ENCODE peak calls at places on chromosomes 16 and 17, in ten cellular contexts. One of them, this sample, is unnamed.
A peak's percentile ranks its signal among the peaks of the same experiment; 100 is the strongest.

GRCh38 chr17:32732296-32732642 is 144.7 kb downstream of the MYO1D start:
- DNase-seq in AG09309: no peak
- DNase-seq in fibroblast of pulmonary artery: no peak
- DNase-seq in activated CD8-positive, alpha-beta memory T cell treated with anti-CD3 and anti-CD28 coated beads for 24 hours: no peak
- DNase-seq in left ventricle myocardium inferior: no peak
- DNase-seq in NCI-H460: no peak
- DNase-seq in stimulated activated CD4-positive, alpha-beta T cell treated with anti-CD3 and anti-CD28 coated beads, Interleukin-2, amount 100 ng/mL, for 48 hours: no peak
- DNase-seq in NK-92 treated with Interleukin-12 subunit alpha and Interleukin-12 subunit beta, amount 100 ng/mL, for 24 hours: no peak
- DNase-seq in T-cell: no peak
- DNase-seq in SW480: no peak
- DNase-seq in this sample: no peak

GRCh38 chr16:69839798-69840409 is 77.8 kb downstream of the WWP2 start:
- DNase-seq in NK-92 treated with Interleukin-12 subunit alpha and Interleukin-12 subunit beta, amount 100 ng/mL, for 24 hours: no peak
- DNase-seq in NCI-H460: peak; percentile 41
- DNase-seq in T-cell: no peak
- DNase-seq in SW480: no peak
- DNase-seq in stimulated activated CD4-positive, alpha-beta T cell treated with anti-CD3 and anti-CD28 coated beads, Interleukin-2, amount 100 ng/mL, for 48 hours: no peak
- DNase-seq in left ventricle myocardium inferior: peak; percentile 45
- DNase-seq in AG09309: no peak
- DNase-seq in activated CD8-positive, alpha-beta memory T cell treated with anti-CD3 and anti-CD28 coated beads for 24 hours: no peak
- DNase-seq in fibroblast of pulmonary artery: no peak
- DNase-seq in this sample: no peak

GRCh38 chr17:81952792-81953228 is 5.8 kb upstream of the MYADML2 start:
- DNase-seq in T-cell: no peak
- DNase-seq in fibroblast of pulmonary artery: no peak
- DNase-seq in left ventricle myocardium inferior: no peak
- DNase-seq in SW480: no peak
- DNase-seq in NCI-H460: no peak
- DNase-seq in AG09309: no peak
- DNase-seq in NK-92 treated with Interleukin-12 subunit alpha and Interleukin-12 subunit beta, amount 100 ng/mL, for 24 hours: no peak
- DNase-seq in stimulated activated CD4-positive, alpha-beta T cell treated with anti-CD3 and anti-CD28 coated beads, Interleukin-2, amount 100 ng/mL, for 48 hours: no peak
- DNase-seq in activated CD8-positive, alpha-beta memory T cell treated with anti-CD3 and anti-CD28 coated beads for 24 hours: no peak
- DNase-seq in this sample: no peak

GRCh38 chr17:73835605-73836004 is 191.4 kb upstream of the SDK2 start:
- DNase-seq in fibroblast of pulmonary artery: no peak
- DNase-seq in NCI-H460: no peak
- DNase-seq in AG09309: no peak
- DNase-seq in left ventricle myocardium inferior: no peak
- DNase-seq in SW480: no peak
- DNase-seq in T-cell: no peak
- DNase-seq in NK-92 treated with Interleukin-12 subunit alpha and Interleukin-12 subunit beta, amount 100 ng/mL, for 24 hours: no peak
- DNase-seq in activated CD8-positive, alpha-beta memory T cell treated with anti-CD3 and anti-CD28 coated beads for 24 hours: no peak
- DNase-seq in stimulated activated CD4-positive, alpha-beta T cell treated with anti-CD3 and anti-CD28 coated beads, Interleukin-2, amount 100 ng/mL, for 48 hours: no peak
- DNase-seq in this sample: no peak

GRCh38 chr16:66741131-66741900 is 10.1 kb downstream of the DYNC1LI2 start:
- DNase-seq in AG09309: peak; percentile 71
- DNase-seq in T-cell: no peak
- DNase-seq in left ventricle myocardium inferior: peak; percentile 88
- DNase-seq in NCI-H460: peak; percentile 97
- DNase-seq in fibroblast of pulmonary artery: peak; percentile 93
- DNase-seq in SW480: peak; percentile 71
- DNase-seq in stimulated activated CD4-positive, alpha-beta T cell treated with anti-CD3 and anti-CD28 coated beads, Interleukin-2, amount 100 ng/mL, for 48 hours: no peak
- DNase-seq in NK-92 treated with Interleukin-12 subunit alpha and Interleukin-12 subunit beta, amount 100 ng/mL, for 24 hours: no peak
- DNase-seq in activated CD8-positive, alpha-beta memory T cell treated with anti-CD3 and anti-CD28 coated beads for 24 hours: no peak
- DNase-seq in this sample: peak; percentile 93

GRCh38 chr17:49069585-49070273 is 62.8 kb upstream of the B4GALNT2 start:
- DNase-seq in left ventricle myocardium inferior: no peak
- DNase-seq in T-cell: no peak
- DNase-seq in NK-92 treated with Interleukin-12 subunit alpha and Interleukin-12 subunit beta, amount 100 ng/mL, for 24 hours: no peak
- DNase-seq in AG09309: no peak
- DNase-seq in NCI-H460: no peak
- DNase-seq in stimulated activated CD4-positive, alpha-beta T cell treated with anti-CD3 and anti-CD28 coated beads, Interleukin-2, amount 100 ng/mL, for 48 hours: no peak
- DNase-seq in SW480: no peak
- DNase-seq in activated CD8-positive, alpha-beta memory T cell treated with anti-CD3 and anti-CD28 coated beads for 24 hours: no peak
- DNase-seq in fibroblast of pulmonary artery: peak; percentile 29
- DNase-seq in this sample: no peak

GRCh38 chr16:10988164-10988803 is 43.9 kb downstream of the CLEC16A start:
- DNase-seq in NCI-H460: no peak
- DNase-seq in SW480: no peak
- DNase-seq in stimulated activated CD4-positive, alpha-beta T cell treated with anti-CD3 and anti-CD28 coated beads, Interleukin-2, amount 100 ng/mL, for 48 hours: peak; percentile 81
- DNase-seq in left ventricle myocardium inferior: no peak
- DNase-seq in fibroblast of pulmonary artery: no peak
- DNase-seq in NK-92 treated with Interleukin-12 subunit alpha and Interleukin-12 subunit beta, amount 100 ng/mL, for 24 hours: no peak
- DNase-seq in T-cell: no peak
- DNase-seq in activated CD8-positive, alpha-beta memory T cell treated with anti-CD3 and anti-CD28 coated beads for 24 hours: peak; percentile 82
- DNase-seq in AG09309: no peak
- DNase-seq in this sample: no peak

GRCh38 chr17:79938696-79939435 is 96.8 kb downstream of the TBC1D16 start:
- DNase-seq in activated CD8-positive, alpha-beta memory T cell treated with anti-CD3 and anti-CD28 coated beads for 24 hours: no peak
- DNase-seq in NK-92 treated with Interleukin-12 subunit alpha and Interleukin-12 subunit beta, amount 100 ng/mL, for 24 hours: no peak
- DNase-seq in T-cell: no peak
- DNase-seq in NCI-H460: no peak
- DNase-seq in fibroblast of pulmonary artery: no peak
- DNase-seq in SW480: no peak
- DNase-seq in stimulated activated CD4-positive, alpha-beta T cell treated with anti-CD3 and anti-CD28 coated beads, Interleukin-2, amount 100 ng/mL, for 48 hours: no peak
- DNase-seq in AG09309: no peak
- DNase-seq in left ventricle myocardium inferior: no peak
- DNase-seq in this sample: no peak

GRCh38 chr16:58491-59439 is 5.1 kb downstream of the SNRNP25 start:
- DNase-seq in stimulated activated CD4-positive, alpha-beta T cell treated with anti-CD3 and anti-CD28 coated beads, Interleukin-2, amount 100 ng/mL, for 48 hours: no peak
- DNase-seq in left ventricle myocardium inferior: no peak
- DNase-seq in NK-92 treated with Interleukin-12 subunit alpha and Interleukin-12 subunit beta, amount 100 ng/mL, for 24 hours: no peak
- DNase-seq in NCI-H460: no peak
- DNase-seq in SW480: no peak
- DNase-seq in AG09309: no peak
- DNase-seq in activated CD8-positive, alpha-beta memory T cell treated with anti-CD3 and anti-CD28 coated beads for 24 hours: no peak
- DNase-seq in fibroblast of pulmonary artery: no peak
- DNase-seq in T-cell: no peak
- DNase-seq in this sample: no peak

GRCh38 chr17:48608921-48609505 is 1.8 kb downstream of the HOXB7 start:
- DNase-seq in NCI-H460: no peak
- DNase-seq in fibroblast of pulmonary artery: no peak
- DNase-seq in SW480: peak; percentile 40
- DNase-seq in NK-92 treated with Interleukin-12 subunit alpha and Interleukin-12 subunit beta, amount 100 ng/mL, for 24 hours: no peak
- DNase-seq in activated CD8-positive, alpha-beta memory T cell treated with anti-CD3 and anti-CD28 coated beads for 24 hours: no peak
- DNase-seq in AG09309: no peak
- DNase-seq in T-cell: no peak
- DNase-seq in stimulated activated CD4-positive, alpha-beta T cell treated with anti-CD3 and anti-CD28 coated beads, Interleukin-2, amount 100 ng/mL, for 48 hours: no peak
- DNase-seq in left ventricle myocardium inferior: no peak
- DNase-seq in this sample: no peak

GRCh38 chr17:82053130-82053529 is 1.4 kb downstream of the GPS1 start:
- DNase-seq in T-cell: no peak
- DNase-seq in SW480: no peak
- DNase-seq in AG09309: no peak
- DNase-seq in activated CD8-positive, alpha-beta memory T cell treated with anti-CD3 and anti-CD28 coated beads for 24 hours: peak; percentile 52
- DNase-seq in fibroblast of pulmonary artery: no peak
- DNase-seq in stimulated activated CD4-positive, alpha-beta T cell treated with anti-CD3 and anti-CD28 coated beads, Interleukin-2, amount 100 ng/mL, for 48 hours: no peak
- DNase-seq in NK-92 treated with Interleukin-12 subunit alpha and Interleukin-12 subunit beta, amount 100 ng/mL, for 24 hours: no peak
- DNase-seq in NCI-H460: no peak
- DNase-seq in left ventricle myocardium inferior: no peak
- DNase-seq in this sample: no peak

GRCh38 chr17:1648582-1649115 is 1.0 kb downstream of the RILP start:
- DNase-seq in NCI-H460: peak; percentile 94
- DNase-seq in SW480: peak; percentile 85
- DNase-seq in T-cell: peak; percentile 87
- DNase-seq in stimulated activated CD4-positive, alpha-beta T cell treated with anti-CD3 and anti-CD28 coated beads, Interleukin-2, amount 100 ng/mL, for 48 hours: peak; percentile 91
- DNase-seq in left ventricle myocardium inferior: peak; percentile 95
- DNase-seq in activated CD8-positive, alpha-beta memory T cell treated with anti-CD3 and anti-CD28 coated beads for 24 hours: no peak
- DNase-seq in fibroblast of pulmonary artery: peak; percentile 98
- DNase-seq in AG09309: peak; percentile 80
- DNase-seq in NK-92 treated with Interleukin-12 subunit alpha and Interleukin-12 subunit beta, amount 100 ng/mL, for 24 hours: no peak
- DNase-seq in this sample: peak; percentile 92

GRCh38 chr16:1979271-1980025 is 1.8 kb downstream of the NOXO1 start:
- DNase-seq in SW480: peak; percentile 86
- DNase-seq in fibroblast of pulmonary artery: no peak
- DNase-seq in AG09309: no peak
- DNase-seq in NCI-H460: no peak
- DNase-seq in activated CD8-positive, alpha-beta memory T cell treated with anti-CD3 and anti-CD28 coated beads for 24 hours: peak; percentile 74
- DNase-seq in stimulated activated CD4-positive, alpha-beta T cell treated with anti-CD3 and anti-CD28 coated beads, Interleukin-2, amount 100 ng/mL, for 48 hours: no peak
- DNase-seq in T-cell: no peak
- DNase-seq in NK-92 treated with Interleukin-12 subunit alpha and Interleukin-12 subunit beta, amount 100 ng/mL, for 24 hours: no peak
- DNase-seq in left ventricle myocardium inferior: no peak
- DNase-seq in this sample: no peak

GRCh38 chr17:4934173-4934979 is 2.3 kb downstream of the GP1BA start:
- DNase-seq in stimulated activated CD4-positive, alpha-beta T cell treated with anti-CD3 and anti-CD28 coated beads, Interleukin-2, amount 100 ng/mL, for 48 hours: no peak
- DNase-seq in left ventricle myocardium inferior: no peak
- DNase-seq in T-cell: no peak
- DNase-seq in NCI-H460: no peak
- DNase-seq in activated CD8-positive, alpha-beta memory T cell treated with anti-CD3 and anti-CD28 coated beads for 24 hours: no peak
- DNase-seq in NK-92 treated with Interleukin-12 subunit alpha and Interleukin-12 subunit beta, amount 100 ng/mL, for 24 hours: peak; percentile 18
- DNase-seq in fibroblast of pulmonary artery: peak; percentile 38
- DNase-seq in AG09309: no peak
- DNase-seq in SW480: peak; percentile 92
- DNase-seq in this sample: no peak

GRCh38 chr17:62848334-62848733 is 40.2 kb upstream of the MARCHF10 start:
- DNase-seq in NCI-H460: no peak
- DNase-seq in left ventricle myocardium inferior: no peak
- DNase-seq in activated CD8-positive, alpha-beta memory T cell treated with anti-CD3 and anti-CD28 coated beads for 24 hours: no peak
- DNase-seq in NK-92 treated with Interleukin-12 subunit alpha and Interleukin-12 subunit beta, amount 100 ng/mL, for 24 hours: no peak
- DNase-seq in T-cell: no peak
- DNase-seq in SW480: no peak
- DNase-seq in AG09309: no peak
- DNase-seq in stimulated activated CD4-positive, alpha-beta T cell treated with anti-CD3 and anti-CD28 coated beads, Interleukin-2, amount 100 ng/mL, for 48 hours: no peak
- DNase-seq in fibroblast of pulmonary artery: no peak
- DNase-seq in this sample: no peak

GRCh38 chr17:81239714-81240555 is 817 bp downstream of the NDUFAF8 start:
- DNase-seq in NK-92 treated with Interleukin-12 subunit alpha and Interleukin-12 subunit beta, amount 100 ng/mL, for 24 hours: peak; percentile 25
- DNase-seq in left ventricle myocardium inferior: no peak
- DNase-seq in SW480: no peak
- DNase-seq in T-cell: no peak
- DNase-seq in NCI-H460: no peak
- DNase-seq in stimulated activated CD4-positive, alpha-beta T cell treated with anti-CD3 and anti-CD28 coated beads, Interleukin-2, amount 100 ng/mL, for 48 hours: peak; percentile 41
- DNase-seq in activated CD8-positive, alpha-beta memory T cell treated with anti-CD3 and anti-CD28 coated beads for 24 hours: peak; percentile 81
- DNase-seq in fibroblast of pulmonary artery: peak; percentile 23
- DNase-seq in AG09309: no peak
- DNase-seq in this sample: no peak

GRCh38 chr17:39191750-39192510 is 5.5 kb downstream of the CACNB1 start:
- DNase-seq in NK-92 treated with Interleukin-12 subunit alpha and Interleukin-12 subunit beta, amount 100 ng/mL, for 24 hours: no peak
- DNase-seq in activated CD8-positive, alpha-beta memory T cell treated with anti-CD3 and anti-CD28 coated beads for 24 hours: no peak
- DNase-seq in T-cell: no peak
- DNase-seq in NCI-H460: no peak
- DNase-seq in fibroblast of pulmonary artery: no peak
- DNase-seq in AG09309: no peak
- DNase-seq in SW480: no peak
- DNase-seq in stimulated activated CD4-positive, alpha-beta T cell treated with anti-CD3 and anti-CD28 coated beads, Interleukin-2, amount 100 ng/mL, for 48 hours: no peak
- DNase-seq in left ventricle myocardium inferior: no peak
- DNase-seq in this sample: no peak

GRCh38 chr16:81834868-81835267 is 55.8 kb downstream of the PLCG2 start:
- DNase-seq in NCI-H460: no peak
- DNase-seq in T-cell: no peak
- DNase-seq in stimulated activated CD4-positive, alpha-beta T cell treated with anti-CD3 and anti-CD28 coated beads, Interleukin-2, amount 100 ng/mL, for 48 hours: no peak
- DNase-seq in SW480: no peak
- DNase-seq in NK-92 treated with Interleukin-12 subunit alpha and Interleukin-12 subunit beta, amount 100 ng/mL, for 24 hours: no peak
- DNase-seq in activated CD8-positive, alpha-beta memory T cell treated with anti-CD3 and anti-CD28 coated beads for 24 hours: no peak
- DNase-seq in AG09309: no peak
- DNase-seq in left ventricle myocardium inferior: no peak
- DNase-seq in fibroblast of pulmonary artery: no peak
- DNase-seq in this sample: no peak

GRCh38 chr16:73047536-73048291 is at the start of gene ZFHX3:
- DNase-seq in activated CD8-positive, alpha-beta memory T cell treated with anti-CD3 and anti-CD28 coated beads for 24 hours: no peak
- DNase-seq in stimulated activated CD4-positive, alpha-beta T cell treated with anti-CD3 and anti-CD28 coated beads, Interleukin-2, amount 100 ng/mL, for 48 hours: no peak
- DNase-seq in NCI-H460: no peak
- DNase-seq in fibroblast of pulmonary artery: peak; percentile 55
- DNase-seq in AG09309: no peak
- DNase-seq in left ventricle myocardium inferior: peak; percentile 79
- DNase-seq in SW480: no peak
- DNase-seq in NK-92 treated with Interleukin-12 subunit alpha and Interleukin-12 subunit beta, amount 100 ng/mL, for 24 hours: no peak
- DNase-seq in T-cell: no peak
- DNase-seq in this sample: peak; percentile 90

GRCh38 chr16:81940781-81941560 is 70.3 kb downstream of the SDR42E1 start:
- DNase-seq in activated CD8-positive, alpha-beta memory T cell treated with anti-CD3 and anti-CD28 coated beads for 24 hours: no peak
- DNase-seq in AG09309: peak; percentile 45
- DNase-seq in NK-92 treated with Interleukin-12 subunit alpha and Interleukin-12 subunit beta, amount 100 ng/mL, for 24 hours: no peak
- DNase-seq in stimulated activated CD4-positive, alpha-beta T cell treated with anti-CD3 and anti-CD28 coated beads, Interleukin-2, amount 100 ng/mL, for 48 hours: no peak
- DNase-seq in left ventricle myocardium inferior: no peak
- DNase-seq in SW480: peak; percentile 66
- DNase-seq in NCI-H460: peak; percentile 28
- DNase-seq in fibroblast of pulmonary artery: peak; percentile 78
- DNase-seq in T-cell: no peak
- DNase-seq in this sample: no peak

GRCh38 chr16:88599092-88599733 is 29.0 kb downstream of the ZC3H18 start:
- DNase-seq in fibroblast of pulmonary artery: peak; percentile 20
- DNase-seq in NCI-H460: no peak
- DNase-seq in activated CD8-positive, alpha-beta memory T cell treated with anti-CD3 and anti-CD28 coated beads for 24 hours: no peak
- DNase-seq in AG09309: no peak
- DNase-seq in NK-92 treated with Interleukin-12 subunit alpha and Interleukin-12 subunit beta, amount 100 ng/mL, for 24 hours: no peak
- DNase-seq in SW480: no peak
- DNase-seq in left ventricle myocardium inferior: peak; percentile 88
- DNase-seq in stimulated activated CD4-positive, alpha-beta T cell treated with anti-CD3 and anti-CD28 coated beads, Interleukin-2, amount 100 ng/mL, for 48 hours: no peak
- DNase-seq in T-cell: no peak
- DNase-seq in this sample: peak; percentile 89

GRCh38 chr16:67210069-67210937 is 11.4 kb downstream of the ELMO3 start:
- DNase-seq in activated CD8-positive, alpha-beta memory T cell treated with anti-CD3 and anti-CD28 coated beads for 24 hours: no peak
- DNase-seq in left ventricle myocardium inferior: no peak
- DNase-seq in NK-92 treated with Interleukin-12 subunit alpha and Interleukin-12 subunit beta, amount 100 ng/mL, for 24 hours: no peak
- DNase-seq in T-cell: no peak
- DNase-seq in fibroblast of pulmonary artery: no peak
- DNase-seq in AG09309: no peak
- DNase-seq in stimulated activated CD4-positive, alpha-beta T cell treated with anti-CD3 and anti-CD28 coated beads, Interleukin-2, amount 100 ng/mL, for 48 hours: no peak
- DNase-seq in SW480: no peak
- DNase-seq in NCI-H460: no peak
- DNase-seq in this sample: no peak

GRCh38 chr16:17509194-17509593 is 38.4 kb upstream of the XYLT1 start:
- DNase-seq in NK-92 treated with Interleukin-12 subunit alpha and Interleukin-12 subunit beta, amount 100 ng/mL, for 24 hours: no peak
- DNase-seq in NCI-H460: no peak
- DNase-seq in fibroblast of pulmonary artery: no peak
- DNase-seq in left ventricle myocardium inferior: no peak
- DNase-seq in stimulated activated CD4-positive, alpha-beta T cell treated with anti-CD3 and anti-CD28 coated beads, Interleukin-2, amount 100 ng/mL, for 48 hours: no peak
- DNase-seq in T-cell: no peak
- DNase-seq in AG09309: no peak
- DNase-seq in SW480: no peak
- DNase-seq in activated CD8-positive, alpha-beta memory T cell treated with anti-CD3 and anti-CD28 coated beads for 24 hours: no peak
- DNase-seq in this sample: no peak

GRCh38 chr16:68992521-68992920 is 112.9 kb upstream of the HAS3 start:
- DNase-seq in stimulated activated CD4-positive, alpha-beta T cell treated with anti-CD3 and anti-CD28 coated beads, Interleukin-2, amount 100 ng/mL, for 48 hours: no peak
- DNase-seq in activated CD8-positive, alpha-beta memory T cell treated with anti-CD3 and anti-CD28 coated beads for 24 hours: no peak
- DNase-seq in fibroblast of pulmonary artery: peak; percentile 86
- DNase-seq in SW480: no peak
- DNase-seq in NK-92 treated with Interleukin-12 subunit alpha and Interleukin-12 subunit beta, amount 100 ng/mL, for 24 hours: no peak
- DNase-seq in AG09309: peak; percentile 14
- DNase-seq in NCI-H460: no peak
- DNase-seq in left ventricle myocardium inferior: no peak
- DNase-seq in T-cell: no peak
- DNase-seq in this sample: no peak

GRCh38 chr17:79838541-79839274 is 532 bp downstream of the CBX4 start:
- DNase-seq in fibroblast of pulmonary artery: peak; percentile 69
- DNase-seq in left ventricle myocardium inferior: peak; percentile 44
- DNase-seq in NCI-H460: no peak
- DNase-seq in SW480: peak; percentile 48
- DNase-seq in stimulated activated CD4-positive, alpha-beta T cell treated with anti-CD3 and anti-CD28 coated beads, Interleukin-2, amount 100 ng/mL, for 48 hours: no peak
- DNase-seq in NK-92 treated with Interleukin-12 subunit alpha and Interleukin-12 subunit beta, amount 100 ng/mL, for 24 hours: peak; percentile 44
- DNase-seq in activated CD8-positive, alpha-beta memory T cell treated with anti-CD3 and anti-CD28 coated beads for 24 hours: peak; percentile 83
- DNase-seq in T-cell: no peak
- DNase-seq in AG09309: no peak
- DNase-seq in this sample: no peak

GRCh38 chr17:79732804-79733691 is 2.3 kb downstream of the ENPP7 start:
- DNase-seq in T-cell: no peak
- DNase-seq in NCI-H460: no peak
- DNase-seq in left ventricle myocardium inferior: no peak
- DNase-seq in AG09309: no peak
- DNase-seq in fibroblast of pulmonary artery: no peak
- DNase-seq in SW480: no peak
- DNase-seq in NK-92 treated with Interleukin-12 subunit alpha and Interleukin-12 subunit beta, amount 100 ng/mL, for 24 hours: no peak
- DNase-seq in stimulated activated CD4-positive, alpha-beta T cell treated with anti-CD3 and anti-CD28 coated beads, Interleukin-2, amount 100 ng/mL, for 48 hours: no peak
- DNase-seq in activated CD8-positive, alpha-beta memory T cell treated with anti-CD3 and anti-CD28 coated beads for 24 hours: no peak
- DNase-seq in this sample: no peak

GRCh38 chr17:34886831-34887230 is 74.4 kb downstream of the CCT6B start:
- DNase-seq in NK-92 treated with Interleukin-12 subunit alpha and Interleukin-12 subunit beta, amount 100 ng/mL, for 24 hours: no peak
- DNase-seq in activated CD8-positive, alpha-beta memory T cell treated with anti-CD3 and anti-CD28 coated beads for 24 hours: no peak
- DNase-seq in SW480: no peak
- DNase-seq in stimulated activated CD4-positive, alpha-beta T cell treated with anti-CD3 and anti-CD28 coated beads, Interleukin-2, amount 100 ng/mL, for 48 hours: no peak
- DNase-seq in fibroblast of pulmonary artery: no peak
- DNase-seq in NCI-H460: no peak
- DNase-seq in T-cell: no peak
- DNase-seq in left ventricle myocardium inferior: no peak
- DNase-seq in AG09309: no peak
- DNase-seq in this sample: no peak

This sample was measured in right atrium auricular region.